ENCODE peak calls at places on chromosome 7, in five cellular contexts. G is HFFc6, L is upper lobe of right lung, N is T-helper 2 cell, Z is NCI-H2171 treated with DMSO at 0.1 percent for 48 hours. A is an unnamed sample.
A peak's percentile ranks its signal among the peaks of the same experiment; 100 is the strongest.

GRCh38 chr7:134059921-134060320 is 67.2 kb upstream of the LRGUK start:
- DNase-seq in N (no peak), Z (no peak), L (no peak), G (no peak), A (no peak)

GRCh38 chr7:85000973-85001372 is 185.9 kb downstream of the SEMA3D start:
- DNase-seq in N (no peak), L (no peak), Z (peak; percentile 91), G (no peak), A (no peak)

GRCh38 chr7:28349637-28350036 is 62.7 kb upstream of the CREB5 start:
- DNase-seq in G (no peak), Z (no peak), L (no peak), N (no peak), A (no peak)

GRCh38 chr7:119963654-119964053 is 309.3 kb upstream of the KCND2 start:
- DNase-seq in N (no peak), L (no peak), Z (no peak), G (no peak), A (peak; percentile 13)

GRCh38 chr7:44273681-44274622 is 51.4 kb downstream of the CAMK2B start:
- DNase-seq in Z (no peak), N (no peak), L (peak; percentile 48), G (no peak), A (no peak)

GRCh38 chr7:12386237-12386839 is 17.3 kb downstream of the VWDE start:
- DNase-seq in Z (peak; percentile 45), G (no peak), L (no peak), N (no peak), A (no peak)

GRCh38 chr7:80879849-80880248 is 39.0 kb downstream of the SEMA3C start:
- DNase-seq in G (peak; percentile 61), Z (no peak), L (no peak), N (no peak), A (peak; percentile 55)

GRCh38 chr7:116601426-116601825 is 70.6 kb upstream of the MET start:
- DNase-seq in Z (no peak), G (no peak), L (no peak), N (peak; percentile 90), A (no peak)

GRCh38 chr7:155280446-155281410 is 16.9 kb upstream of the INSIG1 start:
- DNase-seq in N (no peak), L (no peak), G (no peak), Z (no peak), A (no peak)

GRCh38 chr7:3089493-3089892 is 45.8 kb upstream of the CARD11 start:
- DNase-seq in Z (no peak), G (no peak), L (no peak), N (no peak), A (peak; percentile 34)

GRCh38 chr7:20787658-20788057 is 972 bp upstream of the SP8 start:
- DNase-seq in L (no peak), G (no peak), N (no peak), Z (no peak), A (no peak)

GRCh38 chr7:11069591-11069990 is 95.9 kb downstream of the PHF14 start:
- DNase-seq in L (no peak), Z (no peak), G (no peak), N (no peak), A (no peak)

GRCh38 chr7:39458346-39458745 is 107.9 kb upstream of the YAE1 start:
- DNase-seq in Z (no peak), L (no peak), G (no peak), N (no peak), A (no peak)

GRCh38 chr7:96321670-96322372 is at the start of gene SLC25A13:
- DNase-seq in L (peak; percentile 98), N (peak; percentile 77), G (peak; percentile 75), Z (peak; percentile 74), A (peak; percentile 85)

GRCh38 chr7:98733036-98733435 is 116.0 kb downstream of the NPTX2 start:
- DNase-seq in G (peak; percentile 17), L (no peak), N (peak; percentile 59), Z (peak; percentile 63), A (peak; percentile 13)

GRCh38 chr7:149496642-149497391 is 792 bp downstream of the ZNF746 start:
- DNase-seq in G (peak; percentile 11), L (peak; percentile 85), Z (no peak), N (peak; percentile 54), A (peak; percentile 33)

GRCh38 chr7:98110249-98111022 is 3.8 kb downstream of the LMTK2 start:
- DNase-seq in Z (no peak), N (no peak), L (no peak), G (no peak), A (peak; percentile 30)

A was measured in choroid plexus epithelial cell.